ENCODE peak calls at places on chromosomes 12 and 14, in ten cellular contexts. One of them, this sample, is unnamed. For H3K4me1, the result is how much of the 10 kb centered on the place peaks cover.

GRCh38 chr14:92473947-92474535 is 39.5 kb upstream of the RIN3 start:
- DNase-seq in left lung: no peak
- DNase-seq in aorta: no peak
- DNase-seq in hepatocyte: no peak
- DNase-seq in IMR-90: peak
- DNase-seq in CD8-positive, alpha-beta T cell: no peak
- DNase-seq in ovary: no peak
- DNase-seq in cardiac muscle cell: no peak
- DNase-seq in mammary epithelial cell: no peak
- DNase-seq in heart right ventricle: no peak
- DNase-seq in this sample: no peak

GRCh38 chr14:75259510-75259855 is 19.1 kb upstream of the FOS start:
- DNase-seq in cardiac muscle cell: peak
- DNase-seq in left lung: no peak
- DNase-seq in heart right ventricle: no peak
- DNase-seq in mammary epithelial cell: no peak
- DNase-seq in ovary: no peak
- DNase-seq in CD8-positive, alpha-beta T cell: no peak
- DNase-seq in aorta: no peak
- DNase-seq in hepatocyte: peak
- DNase-seq in IMR-90: peak
- DNase-seq in this sample: no peak

GRCh38 chr14:64943981-64944520 is 1.5 kb upstream of the GPX2 start:
- DNase-seq in ovary: no peak
- DNase-seq in aorta: no peak
- DNase-seq in mammary epithelial cell: no peak
- DNase-seq in hepatocyte: no peak
- DNase-seq in left lung: no peak
- DNase-seq in cardiac muscle cell: no peak
- DNase-seq in CD8-positive, alpha-beta T cell: no peak
- DNase-seq in IMR-90: no peak
- DNase-seq in heart right ventricle: no peak
- DNase-seq in this sample: no peak

GRCh38 chr12:120361506-120362208 is 7.3 kb downstream of the MSI1 start:
- DNase-seq in cardiac muscle cell: peak
- DNase-seq in hepatocyte: peak
- DNase-seq in CD8-positive, alpha-beta T cell: no peak
- DNase-seq in ovary: peak
- DNase-seq in IMR-90: peak
- DNase-seq in aorta: peak
- DNase-seq in mammary epithelial cell: no peak
- DNase-seq in heart right ventricle: peak
- DNase-seq in left lung: peak
- DNase-seq in this sample: no peak

GRCh38 chr14:60658909-60659585 is 9.8 kb upstream of the SIX1 start:
- DNase-seq in hepatocyte: no peak
- DNase-seq in left lung: no peak
- DNase-seq in CD8-positive, alpha-beta T cell: no peak
- DNase-seq in heart right ventricle: no peak
- DNase-seq in aorta: no peak
- DNase-seq in IMR-90: peak
- DNase-seq in cardiac muscle cell: no peak
- DNase-seq in mammary epithelial cell: no peak
- DNase-seq in ovary: no peak
- DNase-seq in this sample: no peak

GRCh38 chr12:116687888-116688287 is 50.0 kb downstream of the SPRING1 start:
- DNase-seq in ovary: no peak
- DNase-seq in hepatocyte: peak
- DNase-seq in left lung: no peak
- DNase-seq in CD8-positive, alpha-beta T cell: no peak
- DNase-seq in mammary epithelial cell: no peak
- DNase-seq in aorta: peak
- DNase-seq in heart right ventricle: peak
- DNase-seq in cardiac muscle cell: peak
- DNase-seq in IMR-90: no peak
- DNase-seq in this sample: peak

GRCh38 chr14:105840266-105841021 is 314.1 kb downstream of the TMEM121 start:
- DNase-seq in mammary epithelial cell: no peak
- DNase-seq in hepatocyte: no peak
- DNase-seq in aorta: no peak
- DNase-seq in IMR-90: no peak
- DNase-seq in ovary: no peak
- DNase-seq in left lung: peak
- DNase-seq in heart right ventricle: no peak
- DNase-seq in cardiac muscle cell: no peak
- DNase-seq in CD8-positive, alpha-beta T cell: no peak
- DNase-seq in this sample: peak

GRCh38 chr12:24378548-24379011 is 429.1 kb upstream of the SOX5 start:
- DNase-seq in ovary: no peak
- DNase-seq in left lung: no peak
- DNase-seq in mammary epithelial cell: no peak
- DNase-seq in cardiac muscle cell: no peak
- DNase-seq in IMR-90: peak
- DNase-seq in hepatocyte: peak
- DNase-seq in heart right ventricle: no peak
- DNase-seq in aorta: no peak
- DNase-seq in CD8-positive, alpha-beta T cell: no peak
- DNase-seq in this sample: no peak

GRCh38 chr14:30521899-30522736 is 36.8 kb upstream of the G2E3 start:
- DNase-seq in heart right ventricle: no peak
- DNase-seq in CD8-positive, alpha-beta T cell: no peak
- DNase-seq in aorta: no peak
- DNase-seq in hepatocyte: peak
- DNase-seq in ovary: no peak
- DNase-seq in mammary epithelial cell: peak
- DNase-seq in IMR-90: peak
- DNase-seq in left lung: no peak
- DNase-seq in cardiac muscle cell: peak
- DNase-seq in this sample: no peak

GRCh38 chr12:28242129-28242887 is 52.1 kb downstream of the CCDC91 start:
- DNase-seq in aorta: no peak
- DNase-seq in mammary epithelial cell: no peak
- DNase-seq in heart right ventricle: no peak
- DNase-seq in ovary: no peak
- DNase-seq in left lung: no peak
- DNase-seq in cardiac muscle cell: no peak
- DNase-seq in hepatocyte: no peak
- DNase-seq in IMR-90: no peak
- DNase-seq in CD8-positive, alpha-beta T cell: no peak
- DNase-seq in this sample: no peak

GRCh38 chr12:14884458-14884878 is 1.2 kb downstream of the MGP start:
- DNase-seq in mammary epithelial cell: peak
- DNase-seq in heart right ventricle: peak
- DNase-seq in aorta: peak
- DNase-seq in cardiac muscle cell: peak
- DNase-seq in ovary: peak
- DNase-seq in CD8-positive, alpha-beta T cell: peak
- DNase-seq in hepatocyte: peak
- DNase-seq in left lung: peak
- DNase-seq in IMR-90: peak
- DNase-seq in this sample: no peak

GRCh38 chr12:119486599-119487154 is 106.9 kb upstream of the TMEM233 start:
- DNase-seq in hepatocyte: no peak
- DNase-seq in ovary: no peak
- DNase-seq in left lung: no peak
- DNase-seq in cardiac muscle cell: no peak
- DNase-seq in CD8-positive, alpha-beta T cell: no peak
- DNase-seq in mammary epithelial cell: no peak
- DNase-seq in IMR-90: no peak
- DNase-seq in heart right ventricle: no peak
- DNase-seq in aorta: no peak
- DNase-seq in this sample: no peak

GRCh38 chr12:106123110-106123509 is 15.6 kb downstream of the NUAK1 start:
- DNase-seq in heart right ventricle: no peak
- DNase-seq in CD8-positive, alpha-beta T cell: no peak
- DNase-seq in ovary: no peak
- DNase-seq in IMR-90: no peak
- DNase-seq in cardiac muscle cell: no peak
- DNase-seq in hepatocyte: no peak
- DNase-seq in left lung: no peak
- DNase-seq in mammary epithelial cell: no peak
- DNase-seq in aorta: no peak
- DNase-seq in this sample: no peak
- H3K4me1 ChIP-seq in heart right ventricle: under half
- H3K4me1 ChIP-seq in CD8-positive, alpha-beta T cell: under half
- H3K4me1 ChIP-seq in ovary: under half
- H3K4me1 ChIP-seq in IMR-90: under half
- H3K4me1 ChIP-seq in cardiac muscle cell: under half
- H3K4me1 ChIP-seq in hepatocyte: half or more
- H3K4me1 ChIP-seq in left lung: under half
- H3K4me1 ChIP-seq in mammary epithelial cell: under half
- H3K4me1 ChIP-seq in aorta: under half
- H3K4me1 ChIP-seq in this sample: half or more

GRCh38 chr14:102645746-102646440 is 53.4 kb downstream of the RCOR1 start:
- DNase-seq in mammary epithelial cell: no peak
- DNase-seq in cardiac muscle cell: peak
- DNase-seq in ovary: no peak
- DNase-seq in left lung: no peak
- DNase-seq in CD8-positive, alpha-beta T cell: no peak
- DNase-seq in IMR-90: peak
- DNase-seq in aorta: no peak
- DNase-seq in heart right ventricle: no peak
- DNase-seq in hepatocyte: no peak
- DNase-seq in this sample: no peak
- H3K4me3 ChIP-seq in mammary epithelial cell: no peak
- H3K4me3 ChIP-seq in cardiac muscle cell: no peak
- H3K4me3 ChIP-seq in ovary: no peak
- H3K4me3 ChIP-seq in left lung: no peak
- H3K4me3 ChIP-seq in CD8-positive, alpha-beta T cell: no peak
- H3K4me3 ChIP-seq in IMR-90: no peak
- H3K4me3 ChIP-seq in aorta: no peak
- H3K4me3 ChIP-seq in heart right ventricle: no peak
- H3K4me3 ChIP-seq in hepatocyte: no peak
- H3K4me3 ChIP-seq in this sample: no peak

DNA sequence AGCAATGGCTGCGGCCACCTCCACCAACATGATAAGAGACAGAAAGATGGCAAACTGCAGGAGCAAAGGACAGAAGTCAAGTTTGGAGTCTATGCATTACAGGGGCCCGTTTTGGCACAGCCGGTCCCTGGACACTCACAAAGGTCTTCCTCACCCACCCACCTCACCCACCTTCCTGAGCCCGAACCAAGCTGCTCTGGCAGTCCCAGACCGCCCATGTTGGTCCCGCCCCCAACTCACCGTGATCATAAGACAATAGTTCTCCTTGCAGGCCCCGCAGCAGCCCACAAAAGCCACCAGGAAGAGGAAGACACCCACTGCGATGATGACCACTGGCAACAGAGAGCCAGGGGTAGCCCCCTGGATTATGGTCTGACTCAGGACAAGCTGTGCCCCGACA is 1.9 kb downstream of the CD63 start:
- DNase-seq in aorta: no peak
- DNase-seq in hepatocyte: no peak
- DNase-seq in mammary epithelial cell: no peak
- DNase-seq in CD8-positive, alpha-beta T cell: no peak
- DNase-seq in ovary: no peak
- DNase-seq in left lung: peak
- DNase-seq in cardiac muscle cell: no peak
- DNase-seq in heart right ventricle: no peak
- DNase-seq in IMR-90: no peak
- DNase-seq in this sample: no peak
- H3K4me1 ChIP-seq in aorta: under half
- H3K4me1 ChIP-seq in hepatocyte: under half
- H3K4me1 ChIP-seq in mammary epithelial cell: under half
- H3K4me1 ChIP-seq in CD8-positive, alpha-beta T cell: under half
- H3K4me1 ChIP-seq in ovary: under half
- H3K4me1 ChIP-seq in left lung: under half
- H3K4me1 ChIP-seq in cardiac muscle cell: under half
- H3K4me1 ChIP-seq in heart right ventricle: under half
- H3K4me1 ChIP-seq in IMR-90: under half
- H3K4me1 ChIP-seq in this sample: under half

GRCh38 chr14:77125275-77126073 is 16.1 kb downstream of the ZDHHC22 start:
- DNase-seq in CD8-positive, alpha-beta T cell: no peak
- DNase-seq in ovary: no peak
- DNase-seq in left lung: no peak
- DNase-seq in mammary epithelial cell: no peak
- DNase-seq in hepatocyte: no peak
- DNase-seq in aorta: no peak
- DNase-seq in IMR-90: no peak
- DNase-seq in heart right ventricle: no peak
- DNase-seq in cardiac muscle cell: no peak
- DNase-seq in this sample: no peak

GRCh38 chr14:77124345-77125274 is 17.0 kb downstream of the ZDHHC22 start:
- DNase-seq in cardiac muscle cell: peak
- DNase-seq in heart right ventricle: peak
- DNase-seq in left lung: no peak
- DNase-seq in IMR-90: peak
- DNase-seq in CD8-positive, alpha-beta T cell: peak
- DNase-seq in mammary epithelial cell: peak
- DNase-seq in aorta: peak
- DNase-seq in ovary: peak
- DNase-seq in hepatocyte: peak
- DNase-seq in this sample: no peak

GRCh38 chr14:77122555-77123125 is 19.0 kb downstream of the ZDHHC22 start:
- DNase-seq in hepatocyte: no peak
- DNase-seq in heart right ventricle: no peak
- DNase-seq in aorta: no peak
- DNase-seq in cardiac muscle cell: no peak
- DNase-seq in IMR-90: no peak
- DNase-seq in mammary epithelial cell: no peak
- DNase-seq in ovary: no peak
- DNase-seq in left lung: no peak
- DNase-seq in CD8-positive, alpha-beta T cell: no peak
- DNase-seq in this sample: no peak

GRCh38 chr14:77126074-77126325 is 15.6 kb downstream of the ZDHHC22 start:
- DNase-seq in hepatocyte: no peak
- DNase-seq in left lung: no peak
- DNase-seq in aorta: no peak
- DNase-seq in IMR-90: no peak
- DNase-seq in cardiac muscle cell: no peak
- DNase-seq in CD8-positive, alpha-beta T cell: no peak
- DNase-seq in mammary epithelial cell: no peak
- DNase-seq in ovary: no peak
- DNase-seq in heart right ventricle: no peak
- DNase-seq in this sample: no peak

DNA sequence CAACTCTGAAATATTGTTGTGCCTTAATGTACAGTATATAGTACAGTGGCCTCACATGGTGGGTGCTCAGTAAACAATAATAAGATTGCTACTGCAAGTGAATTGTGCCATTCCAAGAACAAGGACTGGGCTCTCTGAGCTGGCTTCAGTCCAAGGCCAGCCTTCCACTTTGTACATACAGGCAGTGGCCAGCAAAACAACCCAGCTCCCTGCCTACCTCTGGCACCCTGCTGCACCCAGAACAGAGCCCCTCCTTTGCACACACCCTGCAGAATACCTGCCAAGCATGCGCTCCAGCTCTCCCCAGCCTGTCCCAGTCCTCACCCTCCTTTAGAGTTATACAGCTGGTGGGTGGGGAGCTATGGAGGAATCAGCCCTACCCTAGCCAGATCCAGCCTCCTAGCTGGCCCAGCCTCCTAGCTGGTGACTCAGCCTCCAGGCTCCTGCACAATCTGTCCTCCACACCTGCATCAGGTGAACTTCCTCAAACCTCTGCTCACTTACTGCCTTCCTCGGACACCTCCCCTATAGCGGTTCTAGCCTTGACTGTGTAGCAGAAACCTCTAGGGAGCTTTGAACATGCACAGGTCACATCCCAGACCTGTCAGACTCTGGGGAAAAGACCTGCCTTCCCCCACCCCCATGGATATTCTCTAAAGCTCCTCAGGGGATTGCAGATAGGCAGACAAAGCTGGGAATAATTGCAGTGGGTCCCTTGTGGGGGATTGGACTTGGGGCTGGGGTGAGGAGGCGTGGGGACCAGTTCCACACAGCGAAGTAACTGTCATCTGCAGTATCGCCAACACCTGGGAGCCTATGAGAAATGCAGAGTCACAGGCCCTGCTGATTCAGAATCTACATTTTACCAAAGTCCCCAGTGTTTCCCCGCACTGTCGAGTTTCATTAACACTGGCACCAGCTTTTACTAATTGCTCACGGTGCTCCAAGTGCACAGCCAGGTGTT is 17.9 kb downstream of the ZDHHC22 start:
- DNase-seq in IMR-90: no peak
- DNase-seq in hepatocyte: peak
- DNase-seq in heart right ventricle: peak
- DNase-seq in cardiac muscle cell: no peak
- DNase-seq in mammary epithelial cell: peak
- DNase-seq in left lung: peak
- DNase-seq in ovary: no peak
- DNase-seq in aorta: no peak
- DNase-seq in CD8-positive, alpha-beta T cell: no peak
- DNase-seq in this sample: peak
- H3K4me3 ChIP-seq in IMR-90: no peak
- H3K4me3 ChIP-seq in hepatocyte: no peak
- H3K4me3 ChIP-seq in heart right ventricle: no peak
- H3K4me3 ChIP-seq in cardiac muscle cell: no peak
- H3K4me3 ChIP-seq in mammary epithelial cell: no peak
- H3K4me3 ChIP-seq in left lung: no peak
- H3K4me3 ChIP-seq in ovary: no peak
- H3K4me3 ChIP-seq in aorta: no peak
- H3K4me3 ChIP-seq in CD8-positive, alpha-beta T cell: no peak
- H3K4me3 ChIP-seq in this sample: no peak

This sample was measured in Caco-2.